ENCODE peak calls at places on chromosomes 4 and X, in five cellular contexts. C, J, F, Q and O are unnamed samples.

GRCh38 chr4:107619065-107619464 is 101.0 kb downstream of the PAPSS1 start:
- DNase-seq in C (peak), J (no peak), F (no peak), Q (no peak), O (no peak)

GRCh38 chr4:131054489-131055019 is 1958.6 kb downstream of the C4orf33 start:
- DNase-seq in C (peak), J (no peak), F (no peak), Q (no peak), O (no peak)

GRCh38 chr4:11393551-11393950 is 35.1 kb downstream of the HS3ST1 start:
- DNase-seq in C (no peak), J (no peak), F (no peak), Q (no peak), O (no peak)

GRCh38 chrX:64394874-64395567 is at the start of gene MTMR8:
- DNase-seq in C (no peak), J (peak), F (peak), Q (peak), O (peak)

GRCh38 chrX:130393451-130394074 is 8.1 kb upstream of the GPR119 start:
- DNase-seq in C (peak), J (peak), F (no peak), Q (peak), O (peak)

GRCh38 chr4:78781925-78782324 is 5.8 kb downstream of the BMP2K start:
- DNase-seq in C (no peak), J (no peak), F (no peak), Q (no peak), O (no peak)

GRCh38 chrX:38282044-38282443 is 45.3 kb downstream of the RPGR start:
- DNase-seq in C (no peak), J (peak), F (no peak), Q (no peak), O (no peak)

GRCh38 chr4:47278631-47279030 is 184.9 kb downstream of the COMMD8 start:
- DNase-seq in C (no peak), J (no peak), F (no peak), Q (no peak), O (no peak)

GRCh38 chr4:27050731-27051130 is 190.1 kb downstream of the STIM2 start:
- DNase-seq in C (no peak), J (no peak), F (no peak), Q (no peak), O (no peak)

GRCh38 chr4:187451776-187452175 is 543.8 kb upstream of the ZFP42 start:
- DNase-seq in C (no peak), J (no peak), F (no peak), Q (no peak), O (no peak)

GRCh38 chr4:153241970-153242847 is 38.0 kb downstream of the TRIM2 start:
- DNase-seq in C (no peak), J (no peak), F (no peak), Q (no peak), O (no peak)

GRCh38 chrX:66622209-66622608 is 16.7 kb downstream of the EDA2R start:
- DNase-seq in C (no peak), J (no peak), F (no peak), Q (no peak), O (no peak)

GRCh38 chr4:77481856-77482255 is 123.8 kb upstream of the CXCL13 start:
- DNase-seq in C (peak), J (no peak), F (no peak), Q (no peak), O (no peak)

GRCh38 chr4:114561590-114561989 is 37.0 kb upstream of the UGT8 start:
- DNase-seq in C (no peak), J (no peak), F (no peak), Q (no peak), O (no peak)

GRCh38 chr4:185390941-185391340 is 4.8 kb downstream of the LRP2BP start:
- DNase-seq in C (no peak), J (no peak), F (no peak), Q (no peak), O (no peak)

DNA sequence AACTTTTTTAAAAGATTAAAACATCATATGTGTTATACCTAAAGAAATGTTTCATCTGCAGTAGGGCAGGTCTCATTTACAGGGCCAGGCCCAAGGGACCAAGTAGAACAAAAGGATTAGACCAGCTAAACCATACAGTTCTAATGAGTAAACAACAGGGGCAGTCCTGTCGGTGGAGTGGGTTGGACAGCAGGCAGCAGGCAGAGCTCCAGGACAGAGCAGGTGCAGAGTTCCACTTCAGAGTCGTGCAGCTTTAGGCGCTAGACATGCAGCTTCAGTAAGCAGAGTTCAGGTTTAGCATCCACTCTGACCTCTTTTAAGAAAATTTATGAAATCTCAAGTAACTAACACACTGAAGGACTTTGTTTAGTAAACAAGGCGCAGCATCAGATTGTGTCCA is 487.8 kb upstream of the INTU start:
- DNase-seq in C (no peak), J (peak), F (peak), Q (no peak), O (no peak)
- TF ChIP-seq CTCF in C (no peak), J (no peak), F (no peak), Q (no peak), O (no peak)

GRCh38 chr4:164997941-164998340 is 20.5 kb upstream of the TRIM61 start:
- DNase-seq in C (no peak), J (no peak), F (no peak), Q (no peak), O (no peak)

DNA sequence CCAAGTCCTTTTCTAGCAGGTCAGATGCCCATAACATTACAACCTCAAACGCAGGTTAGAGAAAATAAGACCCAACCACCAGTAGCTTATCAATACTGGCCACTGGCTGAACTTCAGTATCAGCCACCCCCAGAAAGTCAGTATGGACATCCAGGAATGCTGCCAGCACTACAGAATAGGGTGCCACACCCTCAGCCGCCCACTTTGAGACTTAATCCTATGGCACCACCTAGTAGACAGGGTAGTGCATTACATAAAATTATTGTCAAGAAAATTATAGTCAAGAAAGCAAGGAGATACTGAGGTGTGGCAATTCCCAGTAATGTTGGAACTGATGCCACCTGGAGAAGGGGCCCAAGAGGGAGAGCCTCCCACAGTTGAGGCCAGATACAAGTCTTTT is 19.9 kb upstream of the TRIM61 start:
- DNase-seq in C (peak), J (peak), F (no peak), Q (no peak), O (no peak)
- TF ChIP-seq CTCF in C (peak), J (peak), F (no peak), Q (peak), O (no peak)

GRCh38 chr4:143202824-143203223 is 18.1 kb downstream of the USP38 start:
- DNase-seq in C (peak), J (no peak), F (no peak), Q (no peak), O (no peak)
- TF ChIP-seq CTCF in C (peak), J (no peak), F (no peak), Q (no peak), O (no peak)

DNA sequence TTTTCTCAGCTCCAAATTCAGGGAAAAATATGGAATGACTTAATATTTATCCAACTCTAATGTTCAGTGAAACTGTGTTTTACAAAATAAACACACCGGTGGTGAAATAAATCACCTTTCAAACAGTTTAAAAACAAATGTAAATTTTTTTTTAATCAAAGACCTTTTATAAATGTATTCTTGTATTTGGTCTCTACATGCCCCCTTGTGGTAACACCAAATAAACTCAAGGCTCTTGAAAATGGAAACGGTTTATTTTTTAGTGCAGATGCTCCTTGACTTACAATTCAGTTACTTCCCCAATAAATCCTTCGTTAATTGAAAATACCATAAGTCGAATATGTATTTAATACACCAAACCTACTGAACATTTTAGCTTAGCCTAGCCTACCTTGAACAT is 45.9 kb upstream of the ITM2A start:
- DNase-seq in C (peak), J (no peak), F (no peak), Q (peak), O (no peak)
- TF ChIP-seq CTCF in C (peak), J (peak), F (no peak), Q (no peak), O (peak)

GRCh38 chrX:39912126-39912525 is 185.6 kb downstream of the BCOR start:
- DNase-seq in C (no peak), J (no peak), F (no peak), Q (no peak), O (no peak)
- TF ChIP-seq CTCF in C (no peak), J (no peak), F (no peak), Q (no peak), O (no peak)

GRCh38 chr4:112817933-112818921 is 181.3 kb downstream of the LARP7 start:
- DNase-seq in C (peak), J (peak), F (peak), Q (peak), O (peak)
- TF ChIP-seq CTCF in C (no peak), J (no peak), F (no peak), Q (no peak), O (no peak)

DNA sequence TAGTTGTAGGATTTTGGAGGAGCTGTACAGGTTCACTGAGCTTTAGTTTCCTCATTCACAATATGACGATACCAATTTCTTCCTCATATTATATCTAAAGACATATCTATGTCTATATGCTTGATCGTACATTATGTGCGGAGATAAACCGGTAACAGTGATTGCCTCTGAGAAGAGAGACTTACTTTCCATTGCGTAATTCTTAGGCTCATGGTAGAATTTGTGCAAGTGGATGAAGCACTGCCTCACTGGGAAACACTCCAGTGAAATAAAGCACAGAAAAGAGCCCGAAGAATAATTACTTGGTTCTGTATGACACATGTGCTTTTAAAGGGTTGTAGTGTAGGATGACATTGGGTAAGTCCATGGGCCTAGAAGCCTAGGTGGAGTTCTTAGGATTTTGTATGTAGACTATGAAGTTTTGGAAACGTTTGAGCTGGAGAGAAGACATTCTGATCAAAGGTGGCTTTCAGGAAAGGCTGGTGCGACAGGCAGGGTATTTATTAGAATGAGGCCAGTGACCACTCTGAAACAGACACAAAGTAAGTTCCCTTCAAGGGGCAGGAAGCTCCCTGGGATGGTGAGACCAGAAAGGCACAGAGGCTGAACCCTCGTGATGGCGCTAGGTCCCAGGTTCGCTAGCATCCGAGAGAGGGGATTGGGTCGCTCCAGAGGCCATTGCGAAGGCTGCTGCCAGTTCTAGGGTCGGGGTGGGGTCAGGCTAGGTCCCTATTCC is 649 bp upstream of the VBP1 start:
- DNase-seq in C (no peak), J (no peak), F (no peak), Q (no peak), O (no peak)
- TF ChIP-seq CTCF in C (no peak), J (no peak), F (no peak), Q (no peak), O (no peak)

DNA sequence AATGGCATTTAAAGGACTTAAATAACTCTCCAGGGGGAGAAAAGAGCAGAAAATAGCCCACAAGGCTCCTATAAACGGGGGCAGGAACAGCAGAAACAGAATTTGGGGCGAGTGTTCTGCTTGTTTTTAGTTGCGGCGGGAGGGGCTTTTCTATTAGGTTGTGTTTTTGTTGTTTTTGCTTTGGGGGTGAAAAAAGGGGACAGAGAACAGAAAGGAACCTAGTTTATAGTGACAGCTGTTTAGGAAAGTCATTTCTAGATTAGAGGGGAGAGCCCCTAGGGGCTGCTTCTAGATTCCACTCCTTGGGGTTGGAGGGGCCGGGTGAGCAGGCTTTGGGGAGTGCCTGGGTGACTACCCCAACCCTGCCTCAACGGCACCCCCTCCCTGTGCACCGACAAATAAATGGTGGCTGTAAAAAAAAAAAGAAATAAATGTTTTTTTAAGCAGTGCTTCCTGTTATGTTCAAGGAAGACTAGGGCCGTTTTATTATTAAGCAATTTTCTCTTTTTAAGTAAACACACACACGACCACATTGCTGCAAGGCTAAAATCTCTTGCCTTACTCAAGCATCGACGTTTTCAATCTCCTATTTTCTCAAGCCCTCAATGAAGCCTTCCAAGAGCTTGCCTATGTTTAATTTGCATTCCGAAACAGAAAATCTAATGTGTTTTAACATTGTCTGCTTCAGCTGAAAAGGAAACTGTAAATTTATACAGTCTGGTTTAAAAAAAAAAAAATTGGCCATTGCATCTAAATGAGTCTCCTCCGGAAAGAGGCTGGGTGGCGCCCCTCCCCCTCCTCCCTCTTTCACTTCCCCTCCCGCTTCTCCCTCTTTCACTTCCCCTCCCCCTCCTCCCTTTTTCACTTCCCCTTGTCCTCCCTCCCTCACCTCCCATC is 123.3 kb upstream of the TBL1X start:
- DNase-seq in C (peak), J (peak), F (peak), Q (peak), O (peak)
- TF ChIP-seq CTCF in C (no peak), J (no peak), F (no peak), Q (no peak), O (no peak)

GRCh38 chr4:44495136-44495535 is 46.5 kb upstream of the KCTD8 start:
- DNase-seq in C (no peak), J (no peak), F (no peak), Q (no peak), O (no peak)

DNA sequence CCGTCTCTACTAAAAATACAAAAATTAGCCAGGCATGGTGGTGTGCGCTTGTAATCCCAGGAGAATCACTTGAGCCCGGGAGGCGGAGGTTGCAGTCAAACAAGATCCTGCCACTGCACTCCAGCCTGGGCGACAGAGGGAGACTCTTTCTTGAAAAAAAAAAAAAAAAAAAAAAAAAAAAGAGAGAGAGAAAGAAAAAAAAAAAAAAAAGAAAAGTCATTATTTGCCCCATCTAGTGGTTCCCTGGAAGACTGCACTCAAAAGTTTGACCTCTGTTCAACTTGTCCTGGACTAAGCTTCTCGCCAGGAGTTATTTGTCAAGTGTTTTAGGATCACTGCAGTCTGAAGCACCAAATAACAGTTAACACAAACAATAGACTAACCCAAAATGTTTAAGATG is 45.3 kb upstream of the KCTD8 start:
- DNase-seq in C (peak), J (no peak), F (no peak), Q (peak), O (no peak)
- TF ChIP-seq CTCF in C (peak), J (peak), F (no peak), Q (peak), O (no peak)

GRCh38 chrX:106959897-106960296 is 39.7 kb downstream of the CLDN2 start:
- DNase-seq in C (peak), J (no peak), F (no peak), Q (no peak), O (no peak)
- TF ChIP-seq CTCF in C (peak), J (no peak), F (no peak), Q (no peak), O (no peak)